ENCODE peak calls at places on chromosomes 3 and 15, in six cellular contexts. Q is PC-9, U is tibial nerve, Z is colonic mucosa, I is transverse colon, J is breast epithelium. H is an unnamed sample.
A peak's percentile ranks its signal among the peaks of the same experiment; 100 is the strongest.

GRCh38 chr3:106740116-106740515 is 637.1 kb upstream of the CCDC54 start:
- DNase-seq in Z (no peak), I (no peak), Q (no peak), U (no peak), J (no peak), H (no peak)

GRCh38 chr3:5010706-5011554 is 31.7 kb downstream of the BHLHE40 start:
- DNase-seq in I (peak; percentile 61), J (no peak), Q (no peak), Z (peak; percentile 76), U (no peak), H (no peak)

GRCh38 chr15:76330281-76330680 is 6.3 kb upstream of the ISL2 start:
- DNase-seq in Q (no peak), Z (peak; percentile 50), I (peak; percentile 47), U (peak; percentile 55), J (no peak), H (no peak)

GRCh38 chr3:147702499-147702898 is 293.3 kb downstream of the ZIC1 start:
- DNase-seq in I (no peak), U (no peak), Q (no peak), Z (no peak), J (no peak), H (no peak)

GRCh38 chr3:88810455-88810854 is 297.0 kb upstream of the EPHA3 start:
- DNase-seq in I (no peak), J (no peak), Z (no peak), Q (no peak), U (no peak), H (no peak)

GRCh38 chr3:196144383-196145105 is 62.7 kb upstream of the TFRC start:
- DNase-seq in I (no peak), Z (no peak), Q (no peak), J (no peak), U (no peak), H (no peak)

GRCh38 chr3:73516656-73517055 is 108.1 kb downstream of the PDZRN3 start:
- DNase-seq in I (peak; percentile 70), Z (peak; percentile 66), J (no peak), Q (no peak), U (no peak), H (peak; percentile 64)

GRCh38 chr15:93452537-93453211 is 363.7 kb upstream of the RGMA start:
- DNase-seq in U (peak; percentile 53), Q (no peak), I (no peak), J (no peak), Z (no peak), H (no peak)

GRCh38 chr3:13590841-13591515 is 42.1 kb downstream of the FBLN2 start:
- DNase-seq in I (no peak), Q (no peak), U (no peak), Z (no peak), J (no peak), H (no peak)

GRCh38 chr3:197736010-197736490 is 654 bp downstream of the RUBCN start:
- DNase-seq in Q (peak; percentile 36), J (no peak), Z (peak; percentile 45), U (no peak), I (peak; percentile 51), H (no peak)

GRCh38 chr15:41941644-41942415 is 30.5 kb downstream of the EHD4 start:
- DNase-seq in J (no peak), Z (no peak), Q (no peak), U (no peak), I (no peak), H (no peak)

GRCh38 chr3:141070727-141071357 is 19.7 kb downstream of the SPSB4 start:
- DNase-seq in Q (no peak), I (no peak), Z (no peak), J (no peak), U (no peak), H (no peak)

GRCh38 chr3:103653996-103654395 is 1219.2 kb downstream of the ZPLD1 start:
- DNase-seq in Z (no peak), J (no peak), U (no peak), Q (no peak), I (no peak), H (no peak)

GRCh38 chr3:151593923-151594322 is 133.1 kb upstream of the IGSF10 start:
- DNase-seq in J (no peak), Q (no peak), I (no peak), Z (no peak), U (no peak), H (no peak)

GRCh38 chr15:71823801-71824200 is 13.4 kb downstream of the NR2E3 start:
- DNase-seq in J (no peak), Z (no peak), U (no peak), Q (no peak), I (no peak), H (no peak)

GRCh38 chr15:71817351-71817750 is 7.0 kb downstream of the NR2E3 start:
- DNase-seq in Z (no peak), U (no peak), I (no peak), Q (no peak), J (no peak), H (no peak)

GRCh38 chr15:71822890-71823289 is 12.5 kb downstream of the NR2E3 start:
- DNase-seq in J (no peak), Z (no peak), Q (no peak), U (no peak), I (no peak), H (no peak)

GRCh38 chr15:71821547-71822129 is 11.3 kb downstream of the NR2E3 start:
- DNase-seq in Z (no peak), J (no peak), U (no peak), Q (no peak), I (no peak), H (no peak)

GRCh38 chr15:71820127-71820526 is 9.8 kb downstream of the NR2E3 start:
- DNase-seq in U (no peak), Q (no peak), Z (no peak), J (no peak), I (no peak), H (no peak)
- H3K9me3 ChIP-seq in U (peaks cover 25% of the 10 kb centered on the region), Q (peaks cover 15% of the 10 kb centered on the region), Z (no peaks in the 10 kb centered on the region), J (peaks cover 12% of the 10 kb centered on the region), I (peaks cover 24% of the 10 kb centered on the region), H (peaks cover 10% of the 10 kb centered on the region)

DNA sequence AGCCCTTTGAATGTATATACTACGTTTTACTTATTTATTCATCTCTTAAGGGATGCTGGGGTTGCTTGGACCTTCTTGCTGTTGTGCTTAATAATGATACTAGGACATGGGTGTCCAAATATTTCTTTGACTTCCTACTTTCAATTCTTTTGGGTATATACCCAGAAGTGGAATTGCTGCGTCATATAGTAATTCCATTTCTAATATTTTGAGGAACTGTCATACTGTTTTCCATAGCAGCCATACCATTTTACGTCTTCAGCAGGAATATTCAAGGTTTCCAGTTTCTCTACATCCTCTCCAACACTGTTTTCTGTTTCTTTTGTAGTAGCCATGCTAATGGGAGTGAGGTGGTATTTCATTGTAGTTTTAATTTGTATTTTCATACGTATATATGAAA is 21.1 kb downstream of the KAT2B start:
- DNase-seq in Z (no peak), Q (no peak), U (no peak), J (no peak), I (no peak), H (no peak)
- H3K4me1 ChIP-seq in Z (peaks cover 4% of the 10 kb centered on the region), Q (peaks cover 38% of the 10 kb centered on the region), U (peaks cover 41% of the 10 kb centered on the region), J (peaks cover 12% of the 10 kb centered on the region), I (peaks cover 20% of the 10 kb centered on the region), H (peaks cover 30% of the 10 kb centered on the region)

GRCh38 chr3:122094693-122095092 is 39.5 kb downstream of the CD86 start:
- DNase-seq in Q (no peak), I (no peak), J (no peak), U (no peak), Z (no peak), H (no peak)

GRCh38 chr3:122094125-122094524 is 39.0 kb downstream of the CD86 start:
- DNase-seq in J (no peak), Z (no peak), Q (no peak), U (no peak), I (no peak), H (no peak)

GRCh38 chr3:122088519-122088918 is 33.4 kb downstream of the CD86 start:
- DNase-seq in Q (no peak), Z (no peak), U (no peak), J (no peak), I (no peak), H (no peak)

GRCh38 chr3:122091602-122092006 is 36.4 kb downstream of the CD86 start:
- DNase-seq in J (no peak), U (no peak), Z (no peak), Q (no peak), I (no peak), H (no peak)

DNA sequence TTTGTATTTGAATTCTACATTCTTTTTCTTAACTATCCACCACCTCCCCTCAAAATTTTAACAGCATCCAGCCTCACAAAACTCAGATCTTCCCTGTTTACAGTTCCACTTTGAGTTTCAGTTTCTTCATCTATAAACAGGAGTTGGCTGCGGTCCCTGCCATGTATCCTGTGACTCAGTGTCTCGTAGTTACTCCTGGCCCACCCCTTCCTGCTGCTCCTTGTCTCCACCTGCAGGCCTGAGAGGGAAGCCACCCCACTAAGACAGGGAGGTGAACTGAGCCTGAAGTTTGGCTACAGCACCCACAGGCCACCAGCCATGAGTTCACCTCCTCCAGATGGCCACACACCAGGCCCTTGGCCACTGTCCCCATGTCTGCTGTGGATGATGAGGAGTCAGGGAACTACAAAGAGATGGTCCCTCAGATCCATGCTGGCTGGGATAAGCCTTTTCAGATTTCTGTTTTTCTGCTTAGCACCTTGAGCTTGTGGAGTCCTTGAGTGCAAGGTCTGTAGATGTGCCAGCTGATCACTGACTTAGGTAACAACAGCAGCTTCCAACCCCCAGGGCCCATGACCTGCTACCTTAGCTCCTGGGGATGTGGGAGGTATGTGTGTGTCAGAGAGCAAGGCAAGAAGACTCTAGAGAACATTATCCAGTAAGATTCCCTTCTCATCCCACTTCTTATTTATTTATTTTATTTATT is 37.5 kb downstream of the CD86 start:
- DNase-seq in Q (no peak), U (peak; percentile 41), J (no peak), Z (peak; percentile 29), I (peak; percentile 39), H (no peak)
- H3K4me3 ChIP-seq in Q (no peak overlapping the region), U (no peak overlapping the region), J (no peak overlapping the region), Z (no peak overlapping the region), I (no peak overlapping the region), H (no peak overlapping the region)

GRCh38 chr15:80937718-80938117 is 51.9 kb downstream of the MESD start:
- DNase-seq in Z (no peak), I (no peak), U (no peak), Q (no peak), J (no peak), H (no peak)

GRCh38 chr15:80942266-80942665 is 47.4 kb downstream of the MESD start:
- DNase-seq in Q (no peak), I (no peak), Z (no peak), J (no peak), U (no peak), H (no peak)

GRCh38 chr15:80940851-80941250 is 48.8 kb downstream of the MESD start:
- DNase-seq in J (no peak), Z (no peak), U (no peak), Q (no peak), I (no peak), H (no peak)

GRCh38 chr15:80942746-80943565 is 46.7 kb downstream of the MESD start:
- DNase-seq in J (peak; percentile 60), Z (no peak), I (no peak), Q (no peak), U (no peak), H (no peak)

GRCh38 chr15:80940331-80940730 is 49.3 kb downstream of the MESD start:
- DNase-seq in J (no peak), Q (no peak), U (no peak), I (no peak), Z (no peak), H (no peak)
- H3K9me3 ChIP-seq in J (no peaks in the 10 kb centered on the region), Q (no peaks in the 10 kb centered on the region), U (no peaks in the 10 kb centered on the region), I (no peaks in the 10 kb centered on the region), Z (no peaks in the 10 kb centered on the region), H (no peaks in the 10 kb centered on the region)

H was measured in thoracic aorta.